ENCODE peak calls at places on chromosomes 2 and 18, in seven cellular contexts. N is right cardiac atrium; M is cardiac muscle cell; E is naive thymus-derived CD4-positive, alpha-beta T cell; S is fibroblast of lung; X is kidney; H is CD4-positive, alpha-beta T cell. C is an unnamed sample. For H3K9me3, the result is how much of the 10 kb centered on the place peaks cover.

GRCh38 chr2:187995556-187995955 is 296.1 kb upstream of the GULP1 start:
- DNase-seq in N (no peak), M (no peak), E (no peak), S (no peak), X (no peak), H (no peak), C (no peak)

GRCh38 chr18:475202-475624 is 25.3 kb downstream of the COLEC12 start:
- DNase-seq in N (peak), M (peak), E (no peak), S (peak), X (no peak), H (no peak), C (no peak)

GRCh38 chr2:127157651-127158460 is 50.9 kb upstream of the BIN1 start:
- DNase-seq in N (no peak), M (peak), E (no peak), S (no peak), X (no peak), H (no peak), C (no peak)

GRCh38 chr18:75261430-75262223 is 51.0 kb downstream of the TSHZ1 start:
- DNase-seq in N (no peak), M (no peak), E (no peak), S (no peak), X (no peak), H (no peak), C (no peak)

GRCh38 chr2:240501531-240501991 is 56.2 kb downstream of the ANKMY1 start:
- DNase-seq in N (no peak), M (no peak), E (no peak), S (no peak), X (peak), H (no peak), C (no peak)

GRCh38 chr18:44537521-44537920 is 143.2 kb upstream of the SETBP1 start:
- DNase-seq in N (no peak), M (peak), E (no peak), S (peak), X (peak), H (no peak), C (no peak)

GRCh38 chr2:221104391-221104811 is 467.7 kb downstream of the EPHA4 start:
- DNase-seq in N (peak), M (peak), E (no peak), S (peak), X (peak), H (no peak), C (peak)

GRCh38 chr2:185757356-185757755 is 18.8 kb downstream of the FSIP2 start:
- DNase-seq in N (no peak), M (no peak), E (no peak), S (peak), X (no peak), H (no peak), C (no peak)

GRCh38 chr2:228507231-228507824 is 325.8 kb upstream of the SPHKAP start:
- DNase-seq in N (no peak), M (no peak), E (no peak), S (no peak), X (no peak), H (no peak), C (no peak)

GRCh38 chr2:118089015-118089800 is 937 bp downstream of the INSIG2 start:
- DNase-seq in N (peak), M (peak), E (peak), S (peak), X (peak), H (no peak), C (peak)

GRCh38 chr18:55095579-55095978 is 136.3 kb upstream of the CCDC68 start:
- DNase-seq in N (no peak), M (no peak), E (no peak), S (no peak), X (no peak), H (no peak), C (no peak)

GRCh38 chr18:76351961-76352581 is 143.0 kb downstream of the ZNF516 start:
- DNase-seq in N (peak), M (peak), E (no peak), S (peak), X (peak), H (no peak), C (peak)

GRCh38 chr2:215705771-215706261 is 269.9 kb upstream of the FN1 start:
- DNase-seq in N (no peak), M (peak), E (no peak), S (peak), X (no peak), H (no peak), C (no peak)

GRCh38 chr2:220811952-220812570 is 760.0 kb downstream of the EPHA4 start:
- DNase-seq in N (no peak), M (no peak), E (no peak), S (peak), X (no peak), H (no peak), C (no peak)

GRCh38 chr2:11578081-11578948 is 44.5 kb downstream of the GREB1 start:
- DNase-seq in N (no peak), M (no peak), E (no peak), S (no peak), X (peak), H (no peak), C (no peak)

GRCh38 chr2:120435671-120436459 is 89.9 kb downstream of the INHBB start:
- DNase-seq in N (no peak), M (no peak), E (no peak), S (no peak), X (no peak), H (no peak), C (no peak)

GRCh38 chr18:42087195-42087594 is 132.2 kb downstream of the PIK3C3 start:
- DNase-seq in N (no peak), M (no peak), E (no peak), S (no peak), X (no peak), H (no peak), C (no peak)

GRCh38 chr18:12287131-12287681 is 20.8 kb upstream of the TUBB6 start:
- DNase-seq in N (no peak), M (no peak), E (no peak), S (no peak), X (no peak), H (no peak), C (no peak)

GRCh38 chr2:239824866-239825704 is 200.1 kb downstream of the NDUFA10 start:
- DNase-seq in N (no peak), M (no peak), E (no peak), S (no peak), X (peak), H (no peak), C (no peak)

GRCh38 chr18:11607897-11608296 is 1.5 kb upstream of the SLC35G4 start:
- DNase-seq in N (no peak), M (peak), E (no peak), S (no peak), X (no peak), H (no peak), C (no peak)

GRCh38 chr2:180227461-180227860 is 220.4 kb upstream of the CWC22 start:
- DNase-seq in N (no peak), M (peak), E (no peak), S (peak), X (no peak), H (no peak), C (no peak)

GRCh38 chr2:145751634-145752033 is 1231.7 kb upstream of the ZEB2 start:
- DNase-seq in N (no peak), M (peak), E (no peak), S (peak), X (no peak), H (no peak), C (peak)

GRCh38 chr2:80354858-80355257 is 50.3 kb upstream of the LRRTM1 start:
- DNase-seq in N (no peak), M (no peak), E (no peak), S (no peak), X (no peak), H (no peak), C (no peak)

GRCh38 chr2:130846686-130847375 is 10.1 kb downstream of the ARHGEF4 start:
- DNase-seq in N (no peak), M (no peak), E (no peak), S (peak), X (peak), H (no peak), C (no peak)

GRCh38 chr2:166031054-166031453 is 77.5 kb upstream of the TTC21B start:
- DNase-seq in N (no peak), M (no peak), E (no peak), S (peak), X (no peak), H (no peak), C (no peak)

GRCh38 chr2:120910069-120910468 is 174.4 kb downstream of the GLI2 start:
- DNase-seq in N (no peak), M (no peak), E (no peak), S (no peak), X (peak), H (no peak), C (no peak)

GRCh38 chr2:23199115-23199918 is 185.7 kb upstream of the KLHL29 start:
- DNase-seq in N (no peak), M (peak), E (no peak), S (no peak), X (no peak), H (no peak), C (peak)

GRCh38 chr2:36556847-36557246 is 41.1 kb downstream of the FEZ2 start:
- DNase-seq in N (no peak), M (no peak), E (no peak), S (peak), X (no peak), H (no peak), C (no peak)

GRCh38 chr18:72530622-72531021 is 13.5 kb downstream of the CBLN2 start:
- DNase-seq in N (no peak), M (no peak), E (no peak), S (no peak), X (no peak), H (no peak), C (no peak)

GRCh38 chr18:54296017-54296416 is 26.7 kb downstream of the POLI start:
- DNase-seq in N (no peak), M (peak), E (no peak), S (peak), X (no peak), H (no peak), C (no peak)

GRCh38 chr2:55102056-55102812 is 52.0 kb upstream of the RTN4 start:
- DNase-seq in N (peak), M (peak), E (no peak), S (peak), X (no peak), H (no peak), C (no peak)

GRCh38 chr18:79496237-79496977 is 100.7 kb downstream of the NFATC1 start:
- DNase-seq in N (peak), M (peak), E (no peak), S (no peak), X (peak), H (no peak), C (no peak)
- H3K9me3 ChIP-seq in N (under half), M (under half), E (under half), S (under half), X (under half), H (under half), C (under half)

DNA sequence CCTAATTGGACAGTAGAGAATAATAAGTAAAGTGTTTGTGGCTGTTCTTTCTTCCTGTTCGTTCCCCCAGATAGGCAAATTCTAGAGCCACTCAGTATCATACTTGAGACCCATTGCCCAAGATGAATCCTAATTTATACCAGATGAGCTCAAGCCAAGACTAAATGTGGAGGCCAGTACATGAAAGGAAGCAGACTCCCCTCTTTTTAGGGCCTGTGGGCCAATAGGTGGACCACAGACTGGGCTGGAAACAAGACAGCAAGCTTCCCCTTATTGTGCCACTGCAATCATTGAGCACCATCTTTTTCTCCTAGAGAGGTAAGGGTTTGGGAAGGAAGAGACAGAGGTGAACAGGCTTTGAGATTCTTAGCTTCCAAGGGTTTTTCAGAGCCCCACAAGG is 141.9 kb downstream of the MGAT5 start:
- DNase-seq in N (no peak), M (no peak), E (no peak), S (no peak), X (no peak), H (no peak), C (no peak)
- H3K27ac ChIP-seq in N (no peak), M (no peak), E (no peak), S (no peak), X (no peak), H (no peak), C (peak)

GRCh38 chr2:56801770-56802169 is 618.0 kb downstream of the CCDC85A start:
- DNase-seq in N (no peak), M (no peak), E (no peak), S (peak), X (no peak), H (no peak), C (no peak)
- H3K9me3 ChIP-seq in N (under half), M (under half), E (under half), S (under half), X (under half), H (under half), C (under half)

DNA sequence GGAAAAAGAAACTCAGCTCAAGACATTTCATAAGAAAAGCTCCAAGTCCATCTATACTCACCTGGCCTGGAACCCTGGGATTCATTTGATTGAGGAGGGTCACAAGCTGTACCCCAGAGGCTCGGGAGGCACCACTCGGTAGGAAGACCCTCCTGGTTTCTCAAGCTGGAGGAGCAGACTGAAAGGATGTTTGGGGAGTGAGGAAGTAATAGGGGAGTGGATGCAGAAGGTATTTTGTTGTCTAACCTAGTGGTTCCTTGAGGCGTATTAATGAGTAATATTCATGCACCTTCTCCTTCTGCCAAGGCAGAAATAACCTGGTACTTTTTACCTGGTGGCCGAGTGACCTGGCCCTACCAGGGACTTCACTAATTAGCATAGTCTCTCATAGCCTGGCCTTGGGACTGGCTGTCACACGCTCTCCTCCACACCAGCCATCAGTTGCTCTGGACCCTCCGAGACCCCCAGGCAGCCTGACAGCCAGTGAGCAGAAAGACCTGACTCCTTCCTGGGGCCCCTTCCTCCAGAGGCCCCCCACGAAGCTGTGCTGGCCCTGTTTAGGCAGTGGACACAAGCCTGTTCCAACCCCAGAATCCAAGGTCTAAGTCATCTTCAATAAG is 161.4 kb downstream of the BCL2 start:
- DNase-seq in N (no peak), M (no peak), E (no peak), S (no peak), X (no peak), H (no peak), C (no peak)
- H3K27ac ChIP-seq in N (no peak), M (no peak), E (peak), S (no peak), X (peak), H (peak), C (peak)

GRCh38 chr18:67007085-67007484 is 403.2 kb upstream of the CDH19 start:
- DNase-seq in N (no peak), M (no peak), E (no peak), S (no peak), X (no peak), H (no peak), C (no peak)
- H3K9me3 ChIP-seq in N (under half), M (under half), E (under half), S (under half), X (under half), H (under half), C (under half)

GRCh38 chr18:7750966-7751365 is 183.8 kb downstream of the PTPRM start:
- DNase-seq in N (no peak), M (no peak), E (no peak), S (no peak), X (no peak), H (no peak), C (no peak)
- H3K27ac ChIP-seq in N (no peak), M (no peak), E (no peak), S (no peak), X (no peak), H (no peak), C (no peak)

DNA sequence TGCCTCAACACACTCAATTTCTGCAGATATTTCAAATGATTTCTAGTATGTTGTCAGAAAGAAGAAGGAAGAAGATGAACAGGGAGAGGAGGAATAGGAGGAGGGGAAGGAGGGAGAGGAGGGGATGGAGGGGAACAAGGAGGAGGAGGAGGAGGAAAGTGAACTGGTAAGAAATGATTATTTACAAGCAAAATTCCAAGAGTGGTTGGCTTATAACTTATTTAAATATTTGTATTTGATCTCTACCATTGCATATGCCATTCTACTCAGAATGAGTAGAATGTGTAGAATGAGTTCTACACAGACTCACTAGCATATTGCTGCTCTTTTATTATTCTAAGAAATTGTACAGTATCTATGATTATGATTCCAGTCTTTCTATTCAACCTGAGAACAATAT is 866.2 kb upstream of the DDX18 start:
- DNase-seq in N (no peak), M (no peak), E (no peak), S (no peak), X (no peak), H (no peak), C (no peak)
- H3K9me3 ChIP-seq in N (under half), M (under half), E (under half), S (under half), X (under half), H (under half), C (under half)

GRCh38 chr18:79630266-79631095 is 49.1 kb upstream of the CTDP1 start:
- DNase-seq in N (no peak), M (no peak), E (no peak), S (peak), X (peak), H (no peak), C (no peak)

GRCh38 chr18:79634186-79634585 is 45.4 kb upstream of the CTDP1 start:
- DNase-seq in N (no peak), M (no peak), E (no peak), S (no peak), X (no peak), H (no peak), C (no peak)

GRCh38 chr18:79632765-79633164 is 46.8 kb upstream of the CTDP1 start:
- DNase-seq in N (no peak), M (no peak), E (no peak), S (no peak), X (no peak), H (no peak), C (no peak)

GRCh38 chr18:79631096-79631507 is 48.5 kb upstream of the CTDP1 start:
- DNase-seq in N (no peak), M (no peak), E (no peak), S (no peak), X (no peak), H (no peak), C (no peak)

DNA sequence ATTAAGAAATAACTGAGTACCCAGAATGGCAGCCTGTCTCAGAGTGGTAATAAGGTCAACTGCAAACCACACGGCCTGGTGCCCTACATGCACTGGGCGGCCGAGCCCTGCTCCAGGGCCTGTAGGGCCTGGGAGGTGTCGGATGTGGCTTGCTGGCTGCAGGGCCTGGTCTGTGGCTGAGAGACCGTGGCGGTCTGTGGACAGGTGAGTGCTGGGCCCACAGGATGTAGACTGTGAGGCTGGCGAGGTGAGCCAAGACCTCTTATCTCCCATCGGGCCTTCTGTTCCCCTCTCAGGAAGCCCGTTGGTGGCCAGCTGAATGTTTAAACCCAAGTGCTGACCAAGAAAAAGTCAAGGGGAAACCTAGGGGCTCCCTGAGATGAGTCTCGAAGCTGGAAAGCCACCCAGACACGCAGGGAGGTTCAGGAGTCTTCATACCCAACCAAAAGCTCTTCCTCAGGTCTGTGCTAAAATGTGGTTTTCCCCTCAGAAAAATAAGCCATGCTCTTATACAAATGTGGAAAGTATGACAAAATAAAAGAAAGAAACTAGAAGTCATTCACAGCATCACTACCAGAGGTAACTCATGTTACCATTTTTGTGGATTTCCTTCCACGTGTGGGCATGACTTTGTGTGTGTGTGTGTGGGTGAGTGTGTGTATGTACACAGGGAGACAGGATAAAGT is 47.7 kb upstream of the CTDP1 start:
- DNase-seq in N (no peak), M (no peak), E (no peak), S (no peak), X (no peak), H (no peak), C (no peak)
- H3K27ac ChIP-seq in N (no peak), M (no peak), E (no peak), S (no peak), X (no peak), H (no peak), C (no peak)

GRCh38 chr2:83756219-83756618 is 702.9 kb downstream of the SUCLG1 start:
- DNase-seq in N (no peak), M (no peak), E (no peak), S (no peak), X (no peak), H (no peak), C (no peak)
- H3K9me3 ChIP-seq in N (under half), M (under half), E (under half), S (under half), X (under half), H (under half), C (under half)

GRCh38 chr18:8706981-8707940 is 1.9 kb downstream of the MTCL1 start:
- DNase-seq in N (peak), M (peak), E (peak), S (peak), X (peak), H (no peak), C (peak)
- H3K27ac ChIP-seq in N (no peak), M (no peak), E (no peak), S (peak), X (no peak), H (no peak), C (peak)